ENCODE peak calls at places on chromosomes 4 and X, in ten cellular contexts. X is prostate gland, A is heart right ventricle, Y is right lobe of liver, W is IMR-90, M is lung, B is mucosa of descending colon, U is heart left ventricle, V is GM23338, L is OCI-LY7. P is an unnamed sample.
A peak's percentile ranks its signal among the peaks of the same experiment; 100 is the strongest.

GRCh38 chr4:113955948-113956347 is 23.5 kb downstream of the ARSJ start:
- DNase-seq in X (no peak), A (no peak), Y (no peak), W (no peak), M (no peak), B (no peak), U (no peak), V (no peak), L (no peak), P (no peak)

GRCh38 chr4:48546336-48546735 is 56.3 kb downstream of the ZAR1 start:
- DNase-seq in X (no peak), A (no peak), Y (no peak), W (peak; percentile 52), M (no peak), B (no peak), U (no peak), V (peak; percentile 58), L (peak; percentile 55), P (no peak)

GRCh38 chr4:68361146-68361589 is 11.3 kb upstream of the YTHDC1 start:
- DNase-seq in X (no peak), A (no peak), Y (no peak), W (peak; percentile 70), M (no peak), B (no peak), U (no peak), V (no peak), L (no peak), P (no peak)

GRCh38 chrX:15310117-15310516 is 5.3 kb downstream of the ASB11 start:
- DNase-seq in X (peak; percentile 18), A (no peak), Y (peak; percentile 44), W (peak; percentile 6), M (peak; percentile 63), B (no peak), U (peak; percentile 61), V (no peak), L (no peak), P (peak; percentile 76)

GRCh38 chrX:9913041-9913440 is 54.1 kb upstream of the CLDN34 start:
- DNase-seq in X (peak; percentile 9), A (no peak), Y (no peak), W (peak; percentile 43), M (no peak), B (no peak), U (no peak), V (no peak), L (no peak), P (no peak)

GRCh38 chr4:20532096-20532495 is 168.2 kb upstream of the PACRGL start:
- DNase-seq in X (no peak), A (no peak), Y (no peak), W (no peak), M (no peak), B (no peak), U (no peak), V (no peak), L (no peak), P (no peak)

GRCh38 chrX:69323786-69324720 is 158.8 kb upstream of the PJA1 start:
- DNase-seq in X (no peak), A (no peak), Y (no peak), W (no peak), M (no peak), B (no peak), U (no peak), V (no peak), L (no peak), P (no peak)

GRCh38 chr4:41380758-41381157 is 124.0 kb downstream of the UCHL1 start:
- DNase-seq in X (no peak), A (no peak), Y (no peak), W (no peak), M (no peak), B (no peak), U (no peak), V (no peak), L (no peak), P (no peak)

GRCh38 chr4:158670975-158671664 is 567 bp downstream of the C4orf46 start:
- DNase-seq in X (peak; percentile 31), A (peak; percentile 66), Y (peak; percentile 67), W (peak; percentile 76), M (peak; percentile 53), B (peak; percentile 66), U (peak; percentile 80), V (peak; percentile 78), L (peak; percentile 53), P (peak; percentile 76)

GRCh38 chr4:142366821-142367220 is 479.3 kb downstream of the INPP4B start:
- DNase-seq in X (no peak), A (no peak), Y (no peak), W (no peak), M (no peak), B (no peak), U (no peak), V (peak; percentile 16), L (no peak), P (no peak)

GRCh38 chrX:17535229-17535628 is 160.2 kb downstream of the NHS start:
- DNase-seq in X (no peak), A (no peak), Y (peak; percentile 46), W (peak; percentile 20), M (no peak), B (no peak), U (no peak), V (peak; percentile 74), L (peak; percentile 2), P (peak; percentile 28)

GRCh38 chrX:29528281-29528680 is 687.1 kb upstream of the MAGEB2 start:
- DNase-seq in X (no peak), A (no peak), Y (no peak), W (no peak), M (no peak), B (no peak), U (no peak), V (no peak), L (no peak), P (no peak)

GRCh38 chr4:107349732-107350131 is 313.6 kb upstream of the DKK2 start:
- DNase-seq in X (no peak), A (no peak), Y (no peak), W (no peak), M (no peak), B (no peak), U (no peak), V (peak; percentile 61), L (no peak), P (no peak)

GRCh38 chr4:113674251-113674650 is 87.3 kb downstream of the CAMK2D start:
- DNase-seq in X (peak; percentile 9), A (no peak), Y (no peak), W (no peak), M (peak; percentile 53), B (no peak), U (no peak), V (no peak), L (peak; percentile 35), P (no peak)

GRCh38 chr4:156732634-156733033 is 239.0 kb downstream of the PDGFC start:
- DNase-seq in X (no peak), A (no peak), Y (no peak), W (peak; percentile 28), M (no peak), B (no peak), U (no peak), V (no peak), L (no peak), P (no peak)

GRCh38 chrX:24862343-24862742 is 153.4 kb downstream of the ARX start:
- DNase-seq in X (no peak), A (no peak), Y (no peak), W (peak; percentile 52), M (no peak), B (no peak), U (no peak), V (no peak), L (no peak), P (no peak)

GRCh38 chr4:83552085-83552484 is 16.2 kb downstream of the GPAT3 start:
- DNase-seq in X (no peak), A (no peak), Y (no peak), W (no peak), M (no peak), B (no peak), U (no peak), V (no peak), L (no peak), P (no peak)

GRCh38 chr4:10154241-10154640 is 37.6 kb upstream of the WDR1 start:
- DNase-seq in X (no peak), A (no peak), Y (no peak), W (no peak), M (no peak), B (no peak), U (no peak), V (no peak), L (no peak), P (no peak)

GRCh38 chr4:10157478-10158354 is 41.1 kb upstream of the WDR1 start:
- DNase-seq in X (peak; percentile 64), A (no peak), Y (peak; percentile 61), W (peak; percentile 81), M (peak; percentile 58), B (peak; percentile 42), U (peak; percentile 50), V (peak; percentile 89), L (peak; percentile 55), P (peak; percentile 62)

GRCh38 chr4:10151182-10151581 is 34.6 kb upstream of the WDR1 start:
- DNase-seq in X (no peak), A (no peak), Y (no peak), W (no peak), M (no peak), B (no peak), U (no peak), V (no peak), L (peak; percentile 46), P (no peak)

GRCh38 chr4:10158355-10158942 is 41.9 kb upstream of the WDR1 start:
- DNase-seq in X (peak; percentile 59), A (no peak), Y (no peak), W (peak; percentile 57), M (no peak), B (no peak), U (no peak), V (no peak), L (no peak), P (peak; percentile 35)

GRCh38 chr4:10153161-10153560 is 36.6 kb upstream of the WDR1 start:
- DNase-seq in X (no peak), A (no peak), Y (no peak), W (no peak), M (no peak), B (no peak), U (no peak), V (no peak), L (no peak), P (no peak)
- H3K4me1 ChIP-seq in X (no peaks in the 10 kb centered on the region), A (no peaks in the 10 kb centered on the region), Y (no peaks in the 10 kb centered on the region), W (no peaks in the 10 kb centered on the region), M (no peaks in the 10 kb centered on the region), B (peaks cover under 1% of the 10 kb centered on the region), U (no peaks in the 10 kb centered on the region), V (no peaks in the 10 kb centered on the region), L (peaks cover 12% of the 10 kb centered on the region), P (peaks cover 4% of the 10 kb centered on the region)

GRCh38 chr4:173014113-173014558 is 154.5 kb upstream of the GALNT7 start:
- DNase-seq in X (no peak), A (no peak), Y (no peak), W (peak; percentile 85), M (no peak), B (no peak), U (peak; percentile 26), V (peak; percentile 84), L (peak; percentile 24), P (no peak)
- H3K4me1 ChIP-seq in X (no peaks in the 10 kb centered on the region), A (no peaks in the 10 kb centered on the region), Y (no peaks in the 10 kb centered on the region), W (peaks cover under 1% of the 10 kb centered on the region), M (no peaks in the 10 kb centered on the region), B (no peaks in the 10 kb centered on the region), U (no peaks in the 10 kb centered on the region), V (peaks cover 30% of the 10 kb centered on the region), L (peaks cover 5% of the 10 kb centered on the region), P (peaks cover 6% of the 10 kb centered on the region)

GRCh38 chr4:149311076-149311475 is 504.6 kb downstream of the IQCM start:
- DNase-seq in X (no peak), A (no peak), Y (no peak), W (no peak), M (no peak), B (no peak), U (no peak), V (no peak), L (no peak), P (no peak)
- H3K4me1 ChIP-seq in X (no peaks in the 10 kb centered on the region), A (no peaks in the 10 kb centered on the region), Y (no peaks in the 10 kb centered on the region), W (no peaks in the 10 kb centered on the region), M (no peaks in the 10 kb centered on the region), B (no peaks in the 10 kb centered on the region), U (no peaks in the 10 kb centered on the region), V (no peaks in the 10 kb centered on the region), L (no peaks in the 10 kb centered on the region), P (no peaks in the 10 kb centered on the region)

GRCh38 chrX:77276742-77277141 is 170.4 kb upstream of the FGF16 start:
- DNase-seq in X (no peak), A (no peak), Y (no peak), W (no peak), M (no peak), B (no peak), U (no peak), V (peak; percentile 27), L (peak; percentile 15), P (no peak)
- H3K4me1 ChIP-seq in X (no peaks in the 10 kb centered on the region), A (no peaks in the 10 kb centered on the region), Y (no peaks in the 10 kb centered on the region), W (no peaks in the 10 kb centered on the region), M (no peaks in the 10 kb centered on the region), B (no peaks in the 10 kb centered on the region), U (no peaks in the 10 kb centered on the region), V (no peaks in the 10 kb centered on the region), L (no peaks in the 10 kb centered on the region), P (no peaks in the 10 kb centered on the region)

P was measured in stomach.